ENCODE peak calls at places on chromosome 22, in seven cellular contexts. X is GM06990; A is GM10248; Q is RWPE2; V is GM20000; R is kidney epithelial cell; L is CD8-positive, alpha-beta T cell. G is an unnamed sample.

GRCh38 chr22:31332010-31332409 is 14.1 kb downstream of the PATZ1 start:
- DNase-seq in A (no peak), V (no peak), L (no peak), Q (no peak), R (no peak), X (no peak), G (no peak)

GRCh38 chr22:44359496-44360110 is 46.9 kb upstream of the SHISAL1 start:
- DNase-seq in Q (peak; percentile 30), L (no peak), V (no peak), X (no peak), R (no peak), A (no peak), G (no peak)

GRCh38 chr22:50250555-50251471 is at the start of gene HDAC10:
- DNase-seq in Q (no peak), A (peak; percentile 93), X (peak; percentile 88), L (peak; percentile 75), R (no peak), V (peak; percentile 96), G (peak; percentile 65)

GRCh38 chr22:40400173-40400572 is 29.8 kb downstream of the SGSM3 start:
- DNase-seq in Q (no peak), V (peak; percentile 71), R (no peak), L (no peak), X (peak; percentile 78), A (peak; percentile 61), G (no peak)

GRCh38 chr22:40583058-40583741 is 53.3 kb downstream of the MRTFA start:
- DNase-seq in L (no peak), X (no peak), V (peak; percentile 48), R (no peak), A (peak; percentile 54), Q (no peak), G (no peak)

GRCh38 chr22:50169774-50170341 is 673 bp upstream of the PANX2 start:
- DNase-seq in Q (no peak), A (peak; percentile 64), L (no peak), R (no peak), V (peak; percentile 81), X (peak; percentile 41), G (no peak)

GRCh38 chr22:24768537-24769374 is 5.8 kb downstream of the PIWIL3 start:
- DNase-seq in L (peak; percentile 27), V (peak; percentile 44), X (no peak), Q (no peak), R (no peak), A (peak; percentile 60), G (peak; percentile 51)

GRCh38 chr22:19786264-19786585 is 25.6 kb downstream of the TBX1 start:
- DNase-seq in V (no peak), Q (no peak), R (no peak), X (no peak), A (no peak), L (no peak), G (no peak)

GRCh38 chr22:39543095-39543494 is 10.5 kb upstream of the RPS19BP1 start:
- DNase-seq in R (no peak), Q (no peak), X (no peak), V (no peak), L (no peak), A (no peak), G (peak; percentile 49)

GRCh38 chr22:37223965-37224551 is 11.8 kb upstream of the SSTR3 start:
- DNase-seq in V (peak; percentile 71), Q (no peak), L (no peak), X (peak; percentile 44), R (no peak), A (peak; percentile 71), G (no peak)

GRCh38 chr22:37226514-37226913 is 14.2 kb upstream of the SSTR3 start:
- DNase-seq in Q (no peak), V (no peak), L (no peak), A (no peak), R (no peak), X (no peak), G (no peak)

GRCh38 chr22:37225481-37225880 is 13.2 kb upstream of the SSTR3 start:
- DNase-seq in L (no peak), V (no peak), Q (no peak), X (no peak), R (no peak), A (no peak), G (no peak)

GRCh38 chr22:37224757-37225420 is 12.6 kb upstream of the SSTR3 start:
- DNase-seq in V (no peak), L (no peak), X (no peak), A (no peak), R (no peak), Q (no peak), G (no peak)

DNA sequence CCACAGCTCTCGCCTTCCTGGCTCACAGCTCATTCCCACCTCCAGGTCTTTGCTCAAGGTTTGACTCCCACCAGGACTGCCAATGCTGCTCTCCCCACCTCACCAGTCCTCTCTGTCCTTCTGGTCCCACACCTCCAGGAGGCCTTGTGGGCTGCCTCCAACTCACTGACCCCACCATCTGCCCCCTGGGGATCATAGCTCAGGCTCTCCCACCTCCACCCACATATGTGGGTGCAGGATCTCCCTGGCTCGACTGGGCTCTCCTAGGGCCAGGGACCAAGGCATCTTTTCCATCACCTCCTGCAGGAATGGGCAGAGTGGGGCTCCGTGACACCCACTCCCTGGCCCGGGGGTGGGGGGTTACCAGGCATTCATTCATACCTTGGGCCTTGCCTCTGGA is 13.8 kb upstream of the SSTR3 start:
- DNase-seq in V (no peak), X (no peak), Q (no peak), L (no peak), R (no peak), A (no peak), G (no peak)
- TF ChIP-seq CTCF in V (no peak), X (no peak), Q (no peak), L (no peak), R (no peak), A (no peak), G (no peak)

DNA sequence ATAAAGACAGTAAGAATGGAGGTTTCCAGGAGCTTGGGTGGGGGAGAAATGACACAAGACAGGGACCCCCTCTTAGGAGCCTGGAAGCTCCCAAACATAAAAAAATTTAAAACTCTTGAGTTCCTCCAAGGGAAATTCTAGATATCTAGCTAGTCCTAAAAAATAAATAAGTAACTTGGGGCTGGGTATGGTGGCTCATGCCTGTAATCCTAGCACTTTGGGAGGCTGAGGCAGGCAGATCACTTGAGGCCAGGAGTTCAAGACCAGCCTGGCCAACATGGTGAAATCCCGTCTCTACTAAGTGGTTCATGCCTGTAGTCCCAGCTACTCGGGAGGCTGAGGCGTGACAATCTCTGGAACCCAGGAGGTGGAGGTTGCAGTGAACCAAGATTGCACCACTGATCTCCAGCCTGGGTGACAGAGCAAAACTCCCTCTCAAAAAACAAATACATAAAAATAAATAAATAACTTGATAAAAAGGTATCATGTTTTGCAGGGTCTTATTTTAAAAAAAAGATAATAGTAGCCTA is 20.0 kb upstream of the TOP3B start:
- DNase-seq in R (no peak), V (no peak), X (no peak), L (no peak), A (no peak), Q (no peak), G (no peak)
- TF ChIP-seq CTCF in R (no peak), V (no peak), X (no peak), L (no peak), A (no peak), Q (no peak), G (no peak)

DNA sequence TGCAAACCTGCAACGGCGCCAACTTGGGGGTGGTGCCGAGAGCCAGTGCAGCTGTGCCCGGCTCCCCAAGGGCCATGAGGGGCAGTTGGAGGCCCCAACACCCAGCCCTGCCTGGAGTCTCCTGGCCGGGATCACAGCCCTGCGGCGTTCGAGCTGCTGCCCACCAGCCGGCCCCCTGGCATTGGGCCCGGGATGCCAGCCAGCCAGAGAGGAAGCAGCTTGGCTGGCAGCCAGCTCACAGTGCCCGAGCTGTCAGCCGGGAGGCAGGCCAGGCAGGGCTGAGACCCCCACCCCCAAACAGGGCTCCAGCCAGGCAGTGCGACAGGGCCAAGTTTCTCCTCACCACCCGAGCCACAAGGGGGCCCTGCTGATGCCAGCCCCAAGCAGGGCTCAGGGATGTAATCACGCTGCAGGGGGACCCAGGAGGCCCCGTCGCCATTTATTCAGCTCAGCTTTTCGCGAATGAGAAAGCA is 26.0 kb upstream of the TCF20 start:
- DNase-seq in Q (no peak), R (no peak), X (no peak), V (no peak), L (no peak), A (no peak), G (no peak)
- TF ChIP-seq CTCF in Q (no peak), R (peak; percentile 31), X (peak; percentile 14), V (peak; percentile 7), L (peak; percentile 24), A (no peak), G (no peak)

GRCh38 chr22:37283393-37283937 is 1.2 kb downstream of the CYTH4 start:
- DNase-seq in A (peak; percentile 59), Q (no peak), R (no peak), V (no peak), X (no peak), L (no peak), G (no peak)
- TF ChIP-seq CTCF in A (peak; percentile 1), Q (no peak), R (peak; percentile 33), V (peak; percentile 48), X (peak; percentile 13), L (no peak), G (no peak)

GRCh38 chr22:46444390-46444854 is 93.0 kb downstream of the CELSR1 start:
- DNase-seq in R (no peak), Q (no peak), V (no peak), X (no peak), L (no peak), A (no peak), G (no peak)
- TF ChIP-seq CTCF in R (no peak), Q (no peak), V (no peak), X (no peak), L (no peak), A (no peak), G (no peak)

GRCh38 chr22:32776800-32777199 is 24.7 kb upstream of the TIMP3 start:
- DNase-seq in Q (no peak), A (no peak), L (no peak), X (no peak), V (no peak), R (no peak), G (no peak)

GRCh38 chr22:32771761-32772160 is 29.7 kb upstream of the TIMP3 start:
- DNase-seq in A (no peak), Q (no peak), L (no peak), X (no peak), R (no peak), V (no peak), G (no peak)

GRCh38 chr22:32776397-32776796 is 25.1 kb upstream of the TIMP3 start:
- DNase-seq in X (no peak), R (no peak), V (no peak), L (no peak), A (no peak), Q (no peak), G (no peak)

GRCh38 chr22:32777997-32778396 is 23.5 kb upstream of the TIMP3 start:
- DNase-seq in Q (no peak), L (no peak), R (no peak), X (no peak), A (no peak), V (no peak), G (no peak)

DNA sequence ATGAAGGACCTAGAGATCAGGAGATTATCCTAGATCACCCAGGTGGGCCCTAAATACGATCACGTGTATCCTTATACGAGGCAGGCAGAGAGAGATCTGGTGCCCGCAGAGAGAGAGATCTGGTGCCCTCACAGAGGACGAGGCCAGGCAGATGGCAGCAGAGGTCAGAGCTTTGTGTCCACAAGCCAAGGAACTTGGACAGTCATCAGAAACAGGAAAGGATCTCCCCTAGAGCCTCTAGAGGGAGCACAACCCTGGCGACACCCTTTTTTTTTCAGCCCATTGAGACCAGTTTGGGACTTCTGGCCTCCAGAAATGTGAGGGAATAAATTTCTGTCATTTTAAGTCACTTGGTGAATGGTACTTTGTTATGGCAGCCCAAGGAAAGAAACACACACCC is 25.5 kb upstream of the TIMP3 start:
- DNase-seq in L (no peak), A (no peak), R (no peak), V (no peak), X (no peak), Q (no peak), G (no peak)
- TF ChIP-seq CTCF in L (no peak), A (peak; percentile 5), R (peak; percentile 31), V (peak; percentile 29), X (peak; percentile 56), Q (peak; percentile 42), G (peak; percentile 54)

G was measured in neural crest cell.